ENCODE peak calls at places on chromosomes 16 and 17, in four cellular contexts. W, P, J and O are unnamed samples.

GRCh38 chr17:56896217-56896967 is 17.5 kb downstream of the TRIM25 start:
- DNase-seq in W (no peak), P (no peak), J (no peak), O (no peak)

GRCh38 chr17:58337126-58337599 is 8.6 kb upstream of the TSPOAP1 start:
- DNase-seq in W (no peak), P (no peak), J (no peak), O (no peak)

GRCh38 chr16:23509763-23510153 is 536 bp downstream of the GGA2 start:
- DNase-seq in W (no peak), P (no peak), J (no peak), O (no peak)

GRCh38 chr17:1041746-1042145 is 44.8 kb downstream of the TIMM22 start:
- DNase-seq in W (no peak), P (no peak), J (no peak), O (no peak)

GRCh38 chr17:69492410-69493071 is 78.0 kb downstream of the MAP2K6 start:
- DNase-seq in W (peak; percentile 28), P (no peak), J (no peak), O (no peak)

GRCh38 chr17:41544497-41544896 is 16.4 kb upstream of the KRT19 start:
- DNase-seq in W (no peak), P (no peak), J (peak; percentile 79), O (no peak)

GRCh38 chr17:9566067-9566466 is 9.6 kb downstream of the STX8 start:
- DNase-seq in W (no peak), P (no peak), J (no peak), O (no peak)

GRCh38 chr17:78360371-78361226 is 722 bp upstream of the SOCS3 start:
- DNase-seq in W (peak; percentile 85), P (peak; percentile 89), J (peak; percentile 80), O (no peak)

GRCh38 chr17:75892556-75893224 is 4.1 kb downstream of the TRIM65 start:
- DNase-seq in W (no peak), P (no peak), J (peak; percentile 77), O (no peak)

GRCh38 chr17:7982171-7982570 is 20.2 kb upstream of the GUCY2D start:
- DNase-seq in W (no peak), P (no peak), J (no peak), O (no peak)

GRCh38 chr16:55653106-55653505 is 2.7 kb upstream of the SLC6A2 start:
- DNase-seq in W (no peak), P (no peak), J (no peak), O (no peak)

GRCh38 chr17:74864866-74865395 is 5.2 kb upstream of the GRIN2C start:
- DNase-seq in W (peak; percentile 44), P (peak; percentile 62), J (peak; percentile 56), O (peak; percentile 47)

GRCh38 chr16:16019488-16019887 is 70.1 kb downstream of the ABCC1 start:
- DNase-seq in W (peak; percentile 10), P (no peak), J (no peak), O (no peak)

GRCh38 chr17:876272-876671 is 94.1 kb downstream of the MRM3 start:
- DNase-seq in W (no peak), P (no peak), J (no peak), O (no peak)

GRCh38 chr16:29678691-29679267 is at the start of gene QPRT:
- DNase-seq in W (no peak), P (peak; percentile 86), J (peak; percentile 85), O (no peak)

GRCh38 chr16:67547423-67548264 is 14.7 kb upstream of the CTCF start:
- DNase-seq in W (no peak), P (no peak), J (no peak), O (no peak)

GRCh38 chr16:81697886-81698635 is 81.0 kb upstream of the PLCG2 start:
- DNase-seq in W (no peak), P (no peak), J (no peak), O (no peak)

GRCh38 chr16:83992624-83993023 is 24.6 kb downstream of the NECAB2 start:
- DNase-seq in W (no peak), P (no peak), J (no peak), O (no peak)

GRCh38 chr16:58460219-58460610 is 39.7 kb upstream of the NDRG4 start:
- DNase-seq in W (no peak), P (no peak), J (no peak), O (no peak)

GRCh38 chr16:50627419-50627818 is 53.7 kb downstream of the SNX20 start:
- DNase-seq in W (no peak), P (no peak), J (no peak), O (no peak)

GRCh38 chr16:57865746-57866528 is 63.6 kb upstream of the KIFC3 start:
- DNase-seq in W (no peak), P (no peak), J (no peak), O (no peak)

GRCh38 chr17:14297161-14297851 is 3.6 kb upstream of the HS3ST3B1 start:
- DNase-seq in W (no peak), P (no peak), J (peak; percentile 48), O (no peak)

GRCh38 chr17:75371339-75371738 is 34.1 kb downstream of the GRB2 start:
- DNase-seq in W (no peak), P (no peak), J (no peak), O (no peak)

GRCh38 chr17:29836643-29837042 is 93.4 kb downstream of the SSH2 start:
- DNase-seq in W (no peak), P (no peak), J (no peak), O (no peak)

GRCh38 chr16:68784226-68784625 is 47.1 kb downstream of the CDH1 start:
- DNase-seq in W (no peak), P (no peak), J (no peak), O (no peak)

GRCh38 chr16:29987371-29988085 is 7.9 kb downstream of the HIRIP3 start:
- DNase-seq in W (no peak), P (no peak), J (no peak), O (no peak)

GRCh38 chr17:6303664-6304063 is 131.3 kb downstream of the AIPL1 start:
- DNase-seq in W (no peak), P (no peak), J (no peak), O (no peak)

GRCh38 chr16:1398351-1398750 is 16.2 kb downstream of the UNKL start:
- DNase-seq in W (no peak), P (no peak), J (no peak), O (no peak)

GRCh38 chr16:71542377-71542776 is 16.2 kb downstream of the CHST4 start:
- DNase-seq in W (peak; percentile 60), P (peak; percentile 44), J (peak; percentile 63), O (peak; percentile 25)
- TF ChIP-seq TCF7L2 in W (no peak), P (no peak), J (no peak), O (no peak)

GRCh38 chr16:19879241-19879792 is 5.3 kb downstream of the GPRC5B start:
- DNase-seq in W (no peak), P (no peak), J (peak; percentile 28), O (no peak)
- H3K27ac ChIP-seq in W (no peak overlapping the region), P (no peak overlapping the region), J (no peak overlapping the region), O (no peak overlapping the region)

GRCh38 chr17:16104189-16104588 is 104.6 kb downstream of the TTC19 start:
- DNase-seq in W (no peak), P (no peak), J (no peak), O (no peak)

GRCh38 chr17:16107165-16107770 is 107.6 kb downstream of the TTC19 start:
- DNase-seq in W (no peak), P (no peak), J (no peak), O (no peak)

GRCh38 chr17:16108386-16108785 is 106.9 kb downstream of the NCOR1 start:
- DNase-seq in W (no peak), P (no peak), J (no peak), O (no peak)

GRCh38 chr17:16108858-16109257 is 106.5 kb downstream of the NCOR1 start:
- DNase-seq in W (no peak), P (no peak), J (no peak), O (no peak)

GRCh38 chr17:16106161-16106891 is 106.7 kb downstream of the TTC19 start:
- DNase-seq in W (no peak), P (no peak), J (peak; percentile 12), O (peak; percentile 35)
- TF ChIP-seq TCF7L2 in W (no peak), P (no peak), J (no peak), O (no peak)

DNA sequence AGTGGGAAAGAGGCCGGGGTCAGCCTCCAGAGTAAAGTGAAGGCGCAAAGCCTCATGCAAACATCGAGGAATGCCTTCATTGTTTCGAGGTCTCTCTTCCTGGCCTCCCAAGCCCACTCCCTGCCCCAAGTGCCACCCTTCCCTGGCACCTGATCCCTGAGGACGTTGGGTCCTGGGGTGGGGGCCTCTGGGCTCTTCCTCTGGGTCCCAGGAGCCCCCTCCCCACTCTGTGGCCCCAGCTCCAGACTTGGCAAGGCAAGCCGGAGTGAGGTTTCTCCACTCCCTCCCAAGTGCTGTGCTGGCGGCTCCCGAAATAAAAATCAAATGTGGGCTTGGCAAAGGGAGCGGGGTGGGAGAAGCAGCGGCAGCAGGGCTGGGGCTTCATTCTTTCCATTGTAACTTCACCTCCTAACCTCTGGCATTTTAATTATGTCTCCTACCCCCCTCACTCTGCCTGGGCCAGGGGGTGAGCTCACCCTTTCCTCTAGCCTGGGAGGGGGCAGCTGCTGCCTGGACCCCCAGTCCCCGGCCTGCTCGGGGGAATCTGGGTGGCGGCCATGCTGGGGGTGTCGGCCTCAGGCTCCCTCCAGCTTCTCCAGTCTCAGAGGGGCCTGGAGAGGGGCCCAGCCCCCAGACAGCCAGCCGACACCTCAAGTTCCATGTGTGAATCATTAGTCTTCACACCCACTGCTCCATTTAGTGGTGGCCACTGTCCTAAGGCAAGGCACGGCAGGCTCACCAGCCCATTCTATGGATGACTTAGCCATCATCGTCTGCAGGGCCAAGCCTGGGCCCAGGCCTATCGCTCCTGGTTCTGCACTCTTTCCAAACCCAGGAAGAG is 14.6 kb upstream of the TMEM92 start:
- DNase-seq in W (no peak), P (peak; percentile 6), J (no peak), O (no peak)
- H3K27ac ChIP-seq in W (no peak overlapping the region), P (no peak overlapping the region), J (no peak overlapping the region), O (no peak overlapping the region)